ENCODE peak calls at places on chromosomes 5 and 9, in ten cellular contexts. R is CD8-positive, alpha-beta T cell; E is HuH-7; D is stimulated activated CD8-positive, alpha-beta memory T cell treated with anti-CD3 and anti-CD28 coated beads, Interleukin-7, amount 100 ng/mL, for 24 hours; F is ACHN; J is heart right ventricle; P is ovary; Z is mesothelial cell of epicardium; B is IMR-90; X is choroid plexus epithelial cell. U is an unnamed sample.

GRCh38 chr5:156934450-156935211 is 28.4 kb downstream of the TIMD4 start:
- DNase-seq in R (peak), E (peak), D (no peak), F (peak), J (no peak), P (no peak), Z (no peak), B (no peak), X (no peak), U (no peak)

GRCh38 chr9:121610638-121610953 is 40.8 kb upstream of the DAB2IP start:
- DNase-seq in R (no peak), E (no peak), D (no peak), F (no peak), J (no peak), P (no peak), Z (no peak), B (no peak), X (no peak), U (no peak)

GRCh38 chr9:9004844-9005243 is 1205.3 kb upstream of the DMAC1 start:
- DNase-seq in R (no peak), E (no peak), D (no peak), F (peak), J (no peak), P (no peak), Z (no peak), B (no peak), X (no peak), U (no peak)

GRCh38 chr9:129412814-129413536 is 207.9 kb downstream of the C9orf50 start:
- DNase-seq in R (peak), E (no peak), D (no peak), F (peak), J (peak), P (peak), Z (no peak), B (peak), X (peak), U (peak)

GRCh38 chr5:91283899-91284298 is 99.2 kb downstream of the ARRDC3 start:
- DNase-seq in R (no peak), E (no peak), D (no peak), F (no peak), J (no peak), P (no peak), Z (no peak), B (peak), X (peak), U (no peak)

GRCh38 chr5:43121565-43122484 is 1.1 kb downstream of the ZNF131 start:
- DNase-seq in R (no peak), E (peak), D (no peak), F (peak), J (no peak), P (peak), Z (no peak), B (peak), X (peak), U (peak)

GRCh38 chr5:652023-652515 is 39.9 kb downstream of the CEP72 start:
- DNase-seq in R (no peak), E (no peak), D (no peak), F (no peak), J (no peak), P (no peak), Z (no peak), B (no peak), X (no peak), U (no peak)

GRCh38 chr9:89036383-89036782 is 45.1 kb downstream of the S1PR3 start:
- DNase-seq in R (no peak), E (no peak), D (no peak), F (no peak), J (no peak), P (no peak), Z (no peak), B (peak), X (no peak), U (no peak)

GRCh38 chr9:70539526-70539925 is 125.1 kb upstream of the KLF9 start:
- DNase-seq in R (no peak), E (no peak), D (no peak), F (no peak), J (no peak), P (no peak), Z (no peak), B (peak), X (no peak), U (no peak)

U was measured in NCI-H1417 treated with DMSO at 0.1 percent for 48 hours.